ENCODE peak calls at places on chromosomes 11 and 22, in four cellular contexts. One of them, this sample, is unnamed.
A peak's percentile ranks its signal among the peaks of the same experiment; 100 is the strongest.

GRCh38 chr11:117976445-117976844 is 9.7 kb upstream of the IL10RA start:
- DNase-seq in K562: no peak
- DNase-seq in GM12892: no peak
- DNase-seq in GM12878: no peak
- DNase-seq in this sample: no peak

GRCh38 chr11:59756845-59757244 is 1.7 kb downstream of the STX3 start:
- DNase-seq in K562: peak; percentile 64
- DNase-seq in GM12892: no peak
- DNase-seq in GM12878: no peak
- DNase-seq in this sample: no peak

GRCh38 chr22:48091060-48091650 is 1328.7 kb downstream of the TBC1D22A start:
- DNase-seq in K562: no peak
- DNase-seq in GM12892: no peak
- DNase-seq in GM12878: no peak
- DNase-seq in this sample: no peak

GRCh38 chr11:119615003-119615878 is 113.8 kb downstream of the NECTIN1 start:
- DNase-seq in K562: no peak
- DNase-seq in GM12892: no peak
- DNase-seq in GM12878: peak; percentile 48
- DNase-seq in this sample: peak; percentile 83

GRCh38 chr22:30001459-30001858 is 78.8 kb upstream of the HORMAD2 start:
- DNase-seq in K562: no peak
- DNase-seq in GM12892: no peak
- DNase-seq in GM12878: no peak
- DNase-seq in this sample: no peak

GRCh38 chr22:30290679-30291333 is 1.5 kb upstream of the CASTOR1 start:
- DNase-seq in K562: no peak
- DNase-seq in GM12892: no peak
- DNase-seq in GM12878: no peak
- DNase-seq in this sample: peak; percentile 63

GRCh38 chr11:129814244-129814992 is 1.2 kb upstream of the TMEM45B start:
- DNase-seq in K562: peak; percentile 74
- DNase-seq in GM12892: no peak
- DNase-seq in GM12878: no peak
- DNase-seq in this sample: no peak

GRCh38 chr22:38051900-38052862 is 5.0 kb upstream of the PICK1 start:
- DNase-seq in K562: peak; percentile 81
- DNase-seq in GM12892: peak; percentile 93
- DNase-seq in GM12878: peak; percentile 30
- DNase-seq in this sample: peak; percentile 84

GRCh38 chr11:62266558-62266957 is 3.4 kb upstream of the SCGB2A2 start:
- DNase-seq in K562: no peak
- DNase-seq in GM12892: no peak
- DNase-seq in GM12878: no peak
- DNase-seq in this sample: no peak

GRCh38 chr22:29813563-29813962 is 24.5 kb downstream of the ASCC2 start:
- DNase-seq in K562: peak; percentile 59
- DNase-seq in GM12892: no peak
- DNase-seq in GM12878: no peak
- DNase-seq in this sample: no peak

GRCh38 chr22:32964411-32965057 is 93.6 kb downstream of the SYN3 start:
- DNase-seq in K562: no peak
- DNase-seq in GM12892: no peak
- DNase-seq in GM12878: no peak
- DNase-seq in this sample: no peak

GRCh38 chr11:78195917-78196545 is 7.3 kb downstream of the USP35 start:
- DNase-seq in K562: no peak
- DNase-seq in GM12892: no peak
- DNase-seq in GM12878: no peak
- DNase-seq in this sample: no peak
- TF ChIP-seq TAF1 in K562: no peak
- TF ChIP-seq TAF1 in GM12892: no peak
- TF ChIP-seq TAF1 in GM12878: no peak
- TF ChIP-seq TAF1 in this sample: no peak

GRCh38 chr11:128400382-128401203 is 186.8 kb downstream of the ETS1 start:
- DNase-seq in K562: no peak
- DNase-seq in GM12892: no peak
- DNase-seq in GM12878: no peak
- DNase-seq in this sample: no peak
- TF ChIP-seq TAF1 in K562: no peak
- TF ChIP-seq TAF1 in GM12892: no peak
- TF ChIP-seq TAF1 in GM12878: no peak
- TF ChIP-seq TAF1 in this sample: no peak

DNA sequence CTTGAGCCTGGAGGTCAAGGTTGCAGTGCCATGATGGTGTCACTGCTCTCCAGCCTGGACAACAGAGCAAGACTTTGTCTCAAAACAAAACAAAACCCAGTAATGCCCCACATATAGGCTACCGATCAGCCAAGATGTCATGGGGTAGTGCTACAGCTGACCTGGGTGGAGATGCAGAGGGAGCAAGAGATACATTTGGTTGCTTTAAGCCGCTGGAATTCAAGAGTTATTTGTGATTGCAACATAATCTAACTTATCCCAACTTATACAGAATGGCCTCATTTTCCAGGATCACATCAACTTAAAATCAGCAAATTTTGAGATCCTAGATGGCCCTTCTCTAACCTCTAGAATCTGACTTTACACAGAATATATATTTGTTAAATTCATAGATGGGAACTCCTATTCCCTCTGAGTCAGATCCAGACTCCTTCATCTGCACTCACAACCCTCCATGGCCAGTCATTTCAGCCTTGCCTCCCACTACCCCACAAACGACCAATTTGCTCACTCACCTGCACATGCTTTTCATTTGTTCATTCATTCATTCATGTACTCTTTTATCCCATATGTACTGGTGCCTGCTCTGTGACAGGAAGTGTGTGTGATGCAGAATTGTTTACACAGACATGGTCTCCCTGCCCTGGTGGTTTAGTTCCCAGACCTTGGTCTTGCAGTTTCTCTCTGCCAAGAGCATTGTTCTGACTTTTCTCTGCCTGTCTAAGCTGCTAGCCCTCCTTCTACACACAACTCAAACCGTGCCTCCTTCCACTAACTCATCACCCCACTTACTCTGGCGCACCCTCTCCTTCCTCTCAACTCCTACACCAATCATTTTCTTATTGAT is 24.1 kb upstream of the APLNR start:
- DNase-seq in K562: no peak
- DNase-seq in GM12892: no peak
- DNase-seq in GM12878: no peak
- DNase-seq in this sample: no peak
- TF ChIP-seq TAF1 in K562: no peak
- TF ChIP-seq TAF1 in GM12892: no peak
- TF ChIP-seq TAF1 in GM12878: no peak
- TF ChIP-seq TAF1 in this sample: no peak

DNA sequence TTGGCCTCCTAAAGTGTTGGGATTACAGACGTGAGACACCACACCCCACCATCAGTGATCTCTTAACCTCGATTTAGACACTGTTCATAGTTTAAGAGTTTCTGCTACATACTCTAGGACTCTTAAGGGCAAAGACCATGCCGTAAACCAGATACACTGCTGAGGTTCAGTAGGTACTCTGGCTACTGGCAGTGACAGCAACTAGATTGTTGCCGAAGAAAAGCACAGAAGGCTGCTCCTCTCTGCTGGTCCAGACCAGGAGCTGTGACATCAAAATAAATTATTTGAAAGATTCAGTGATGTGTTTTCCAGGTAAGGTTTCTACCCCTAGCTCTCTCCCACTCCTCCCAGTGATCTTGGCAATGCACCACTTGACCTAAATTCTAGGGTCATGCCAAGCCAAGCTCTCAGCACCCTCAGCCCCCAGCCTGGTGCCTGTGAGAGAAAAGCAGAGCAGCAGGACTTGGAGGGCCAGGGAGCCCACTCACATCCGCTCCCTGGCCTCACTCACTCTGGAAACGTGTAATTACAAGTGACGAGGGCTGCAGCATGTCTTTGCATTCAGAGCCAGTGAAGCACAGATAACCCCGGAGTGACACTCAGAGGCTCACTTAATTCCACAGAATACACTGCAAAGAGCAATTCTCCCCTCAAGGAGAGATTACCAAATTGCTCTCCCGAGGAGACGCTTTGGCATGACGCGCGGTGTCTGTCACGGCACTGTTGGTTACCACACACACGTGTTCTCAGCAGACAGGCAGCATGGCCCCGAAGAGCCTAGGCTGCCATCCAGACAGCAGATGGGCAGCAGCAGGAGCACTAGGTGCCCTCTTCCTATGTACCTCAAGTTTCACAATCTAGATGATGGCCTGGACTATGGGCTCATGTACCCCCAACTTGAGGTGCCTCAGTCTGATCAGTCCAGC is 96.9 kb upstream of the PITPNB start:
- DNase-seq in K562: no peak
- DNase-seq in GM12892: no peak
- DNase-seq in GM12878: no peak
- DNase-seq in this sample: no peak
- TF ChIP-seq TAF1 in K562: no peak
- TF ChIP-seq TAF1 in GM12892: no peak
- TF ChIP-seq TAF1 in GM12878: no peak
- TF ChIP-seq TAF1 in this sample: no peak

GRCh38 chr11:70434813-70435300 is 36.5 kb downstream of the CTTN start:
- DNase-seq in K562: no peak
- DNase-seq in GM12892: no peak
- DNase-seq in GM12878: no peak
- DNase-seq in this sample: no peak

GRCh38 chr11:70435361-70435760 is 37.0 kb downstream of the CTTN start:
- DNase-seq in K562: no peak
- DNase-seq in GM12892: no peak
- DNase-seq in GM12878: no peak
- DNase-seq in this sample: no peak

GRCh38 chr11:70433038-70433437 is 34.7 kb downstream of the CTTN start:
- DNase-seq in K562: no peak
- DNase-seq in GM12892: no peak
- DNase-seq in GM12878: no peak
- DNase-seq in this sample: no peak

GRCh38 chr11:70433526-70433925 is 35.2 kb downstream of the CTTN start:
- DNase-seq in K562: no peak
- DNase-seq in GM12892: no peak
- DNase-seq in GM12878: no peak
- DNase-seq in this sample: no peak

GRCh38 chr11:70433966-70434812 is 35.9 kb downstream of the CTTN start:
- DNase-seq in K562: no peak
- DNase-seq in GM12892: no peak
- DNase-seq in GM12878: no peak
- DNase-seq in this sample: no peak
- TF ChIP-seq TAF1 in K562: no peak
- TF ChIP-seq TAF1 in GM12892: no peak
- TF ChIP-seq TAF1 in GM12878: no peak
- TF ChIP-seq TAF1 in this sample: no peak

DNA sequence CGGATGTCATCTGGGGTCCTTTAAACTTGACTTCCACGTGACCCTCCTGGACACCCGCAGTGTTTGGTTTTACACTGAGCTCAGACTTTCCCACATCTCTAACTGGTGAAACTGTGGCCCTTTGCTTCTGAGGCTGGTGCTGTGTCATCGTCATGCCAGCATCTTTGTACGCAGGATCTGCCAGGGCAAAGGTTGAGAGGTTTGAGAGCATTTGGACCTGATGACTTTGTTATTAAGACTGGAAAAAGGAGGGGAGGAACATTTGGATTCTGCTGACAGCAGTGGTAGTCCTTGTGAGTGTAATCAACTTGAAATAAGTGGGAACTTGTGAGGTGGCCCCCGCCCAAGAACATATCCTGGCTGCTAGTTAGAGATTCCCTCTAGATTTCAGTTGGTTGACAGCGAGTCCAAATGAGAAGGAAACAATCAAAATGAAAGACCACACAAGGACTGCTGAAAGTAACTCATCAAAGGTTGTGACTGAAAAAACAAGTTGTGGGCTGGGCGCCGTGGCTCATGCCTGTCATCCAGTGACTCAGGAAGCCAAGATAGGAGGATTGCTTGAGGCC is 102.5 kb downstream of the KIAA1671 start:
- DNase-seq in K562: no peak
- DNase-seq in GM12892: no peak
- DNase-seq in GM12878: no peak
- DNase-seq in this sample: no peak
- TF ChIP-seq TAF1 in K562: no peak
- TF ChIP-seq TAF1 in GM12892: no peak
- TF ChIP-seq TAF1 in GM12878: no peak
- TF ChIP-seq TAF1 in this sample: no peak

DNA sequence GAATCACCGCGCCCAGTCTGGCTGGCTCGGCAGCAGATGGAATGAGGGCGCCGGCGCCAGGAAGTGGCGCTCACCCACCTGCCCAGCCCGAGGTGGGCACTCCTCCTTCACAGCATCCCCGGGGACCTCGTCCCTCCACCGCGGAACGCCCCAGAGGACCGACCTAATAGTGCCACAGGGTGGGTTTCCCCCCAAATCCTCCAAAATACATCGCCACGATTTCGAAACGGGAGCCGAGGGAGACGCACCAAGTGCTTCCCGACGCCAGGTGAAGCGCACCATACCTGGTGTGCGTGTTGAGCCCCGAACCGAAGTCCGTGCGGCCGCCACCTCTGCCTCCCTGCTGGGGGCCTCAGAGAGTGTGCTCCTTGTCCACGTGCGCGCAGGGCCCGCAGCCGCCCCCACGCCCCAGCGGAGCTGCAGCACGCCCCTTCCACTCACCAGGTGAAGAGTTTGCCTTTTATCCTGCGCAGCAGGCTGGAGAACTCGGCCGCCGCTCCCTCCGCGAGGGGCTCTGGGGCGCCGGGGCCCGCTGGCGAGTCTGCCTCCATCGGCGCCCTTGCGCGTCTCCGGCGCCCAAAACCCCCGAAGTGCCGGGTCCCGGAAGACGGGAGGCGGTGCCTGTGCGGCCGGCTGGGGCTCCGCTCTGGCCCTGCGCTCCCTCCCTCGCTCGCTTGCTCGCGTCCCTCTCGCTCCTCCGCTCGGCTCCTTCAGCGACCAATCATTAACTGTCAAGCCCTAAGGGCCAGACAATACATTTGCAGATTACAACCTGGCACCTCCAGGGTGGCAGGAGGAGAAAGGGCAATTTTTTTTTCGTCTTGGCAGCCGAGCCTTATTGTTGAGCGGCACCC is at the start of gene SLC35F2:
- DNase-seq in K562: peak; percentile 82
- DNase-seq in GM12892: peak; percentile 63
- DNase-seq in GM12878: peak; percentile 80
- DNase-seq in this sample: peak; percentile 51
- TF ChIP-seq TAF1 in K562: peak; percentile 72
- TF ChIP-seq TAF1 in GM12892: peak; percentile 50
- TF ChIP-seq TAF1 in GM12878: peak; percentile 84
- TF ChIP-seq TAF1 in this sample: peak; percentile 60

This sample was measured in HepG2.